ENCODE peak calls at places on chromosome 20, in nine cellular contexts. One of them, this sample, is unnamed.

GRCh38 chr20:50915424-50915823 is 15.8 kb downstream of the ADNP start:
- DNase-seq in cardiac fibroblast: peak; percentile 72
- DNase-seq in fibroblast of mammary gland: peak; percentile 76
- DNase-seq in PC-3: peak; percentile 22
- DNase-seq in left lung: no peak
- DNase-seq in transverse colon: no peak
- DNase-seq in heart left ventricle: no peak
- DNase-seq in thyroid gland: no peak
- DNase-seq in cardiac muscle cell: no peak
- DNase-seq in this sample: no peak

GRCh38 chr20:50376888-50377459 is 133.2 kb upstream of the PTPN1 start:
- DNase-seq in cardiac fibroblast: no peak
- DNase-seq in cardiac muscle cell: no peak
- DNase-seq in left lung: no peak
- DNase-seq in thyroid gland: no peak
- DNase-seq in fibroblast of mammary gland: no peak
- DNase-seq in transverse colon: no peak
- DNase-seq in heart left ventricle: no peak
- DNase-seq in PC-3: peak; percentile 96
- DNase-seq in this sample: peak; percentile 77

GRCh38 chr20:3237011-3237957 is 1.7 kb downstream of the SLC4A11 start:
- DNase-seq in heart left ventricle: no peak
- DNase-seq in left lung: no peak
- DNase-seq in cardiac muscle cell: no peak
- DNase-seq in fibroblast of mammary gland: no peak
- DNase-seq in transverse colon: no peak
- DNase-seq in cardiac fibroblast: no peak
- DNase-seq in thyroid gland: no peak
- DNase-seq in PC-3: no peak
- DNase-seq in this sample: no peak

GRCh38 chr20:50919567-50919966 is 11.7 kb downstream of the ADNP start:
- DNase-seq in cardiac muscle cell: no peak
- DNase-seq in heart left ventricle: no peak
- DNase-seq in transverse colon: peak; percentile 35
- DNase-seq in PC-3: peak; percentile 58
- DNase-seq in cardiac fibroblast: peak; percentile 95
- DNase-seq in thyroid gland: peak; percentile 41
- DNase-seq in left lung: no peak
- DNase-seq in fibroblast of mammary gland: peak; percentile 91
- DNase-seq in this sample: peak; percentile 96

GRCh38 chr20:13220194-13220856 is 749 bp upstream of the ISM1 start:
- DNase-seq in PC-3: no peak
- DNase-seq in transverse colon: peak; percentile 34
- DNase-seq in cardiac fibroblast: peak; percentile 18
- DNase-seq in left lung: peak; percentile 81
- DNase-seq in heart left ventricle: no peak
- DNase-seq in thyroid gland: peak; percentile 91
- DNase-seq in cardiac muscle cell: peak; percentile 69
- DNase-seq in fibroblast of mammary gland: peak; percentile 32
- DNase-seq in this sample: no peak

GRCh38 chr20:58131111-58131510 is 97.3 kb downstream of the ANKRD60 start:
- DNase-seq in cardiac muscle cell: no peak
- DNase-seq in thyroid gland: no peak
- DNase-seq in transverse colon: no peak
- DNase-seq in PC-3: peak; percentile 30
- DNase-seq in cardiac fibroblast: peak; percentile 16
- DNase-seq in fibroblast of mammary gland: peak; percentile 25
- DNase-seq in left lung: no peak
- DNase-seq in heart left ventricle: peak; percentile 45
- DNase-seq in this sample: no peak

GRCh38 chr20:41734506-41734945 is 116.3 kb upstream of the CHD6 start:
- DNase-seq in heart left ventricle: peak; percentile 33
- DNase-seq in left lung: no peak
- DNase-seq in transverse colon: peak; percentile 47
- DNase-seq in thyroid gland: peak; percentile 45
- DNase-seq in cardiac muscle cell: peak; percentile 52
- DNase-seq in fibroblast of mammary gland: peak; percentile 48
- DNase-seq in cardiac fibroblast: peak; percentile 61
- DNase-seq in PC-3: peak; percentile 68
- DNase-seq in this sample: peak; percentile 57

GRCh38 chr20:50049442-50050026 is 63.4 kb downstream of the UBE2V1 start:
- DNase-seq in cardiac fibroblast: no peak
- DNase-seq in heart left ventricle: no peak
- DNase-seq in cardiac muscle cell: no peak
- DNase-seq in thyroid gland: peak; percentile 27
- DNase-seq in PC-3: no peak
- DNase-seq in transverse colon: no peak
- DNase-seq in fibroblast of mammary gland: no peak
- DNase-seq in left lung: no peak
- DNase-seq in this sample: no peak

GRCh38 chr20:2742934-2743559 is 50.5 kb downstream of the EBF4 start:
- DNase-seq in thyroid gland: peak; percentile 97
- DNase-seq in left lung: peak; percentile 85
- DNase-seq in transverse colon: peak; percentile 50
- DNase-seq in PC-3: peak; percentile 86
- DNase-seq in cardiac fibroblast: peak; percentile 64
- DNase-seq in fibroblast of mammary gland: peak; percentile 61
- DNase-seq in cardiac muscle cell: peak; percentile 85
- DNase-seq in heart left ventricle: peak; percentile 36
- DNase-seq in this sample: peak; percentile 64

GRCh38 chr20:56710577-56711465 is 81.7 kb downstream of the TFAP2C start:
- DNase-seq in fibroblast of mammary gland: peak; percentile 58
- DNase-seq in cardiac muscle cell: no peak
- DNase-seq in PC-3: peak; percentile 97
- DNase-seq in transverse colon: no peak
- DNase-seq in cardiac fibroblast: peak; percentile 4
- DNase-seq in thyroid gland: peak; percentile 48
- DNase-seq in left lung: no peak
- DNase-seq in heart left ventricle: no peak
- DNase-seq in this sample: peak; percentile 61

GRCh38 chr20:35702824-35703695 is 3.9 kb downstream of the ROMO1 start:
- DNase-seq in left lung: no peak
- DNase-seq in heart left ventricle: no peak
- DNase-seq in cardiac fibroblast: no peak
- DNase-seq in thyroid gland: no peak
- DNase-seq in transverse colon: no peak
- DNase-seq in cardiac muscle cell: no peak
- DNase-seq in fibroblast of mammary gland: no peak
- DNase-seq in PC-3: no peak
- DNase-seq in this sample: no peak

GRCh38 chr20:2993250-2993649 is 50.2 kb upstream of the GNRH2 start:
- DNase-seq in cardiac fibroblast: no peak
- DNase-seq in transverse colon: no peak
- DNase-seq in heart left ventricle: no peak
- DNase-seq in cardiac muscle cell: no peak
- DNase-seq in left lung: no peak
- DNase-seq in PC-3: no peak
- DNase-seq in thyroid gland: no peak
- DNase-seq in fibroblast of mammary gland: no peak
- DNase-seq in this sample: no peak

DNA sequence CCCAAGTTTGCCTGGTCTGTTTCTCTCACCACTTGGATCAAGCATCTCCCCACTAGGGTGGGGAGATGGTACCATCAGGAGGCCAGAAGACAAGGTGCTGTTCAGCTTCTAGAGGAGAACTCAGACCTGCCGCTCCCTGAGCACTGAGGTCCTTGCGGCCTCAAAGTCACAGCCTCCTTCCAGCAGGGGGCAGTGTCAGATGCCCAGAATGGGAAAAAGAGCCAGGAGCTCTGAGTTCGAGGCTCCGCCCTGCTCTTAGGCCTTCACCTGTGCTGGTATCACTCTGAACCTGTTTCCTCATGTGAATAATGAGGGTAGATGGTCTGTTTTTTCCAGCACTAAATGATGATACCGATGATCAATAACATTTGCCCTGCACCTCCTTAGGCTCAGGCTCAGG is 68.7 kb downstream of the TOX2 start:
- DNase-seq in PC-3: peak; percentile 19
- DNase-seq in heart left ventricle: no peak
- DNase-seq in fibroblast of mammary gland: no peak
- DNase-seq in cardiac muscle cell: no peak
- DNase-seq in cardiac fibroblast: no peak
- DNase-seq in left lung: no peak
- DNase-seq in thyroid gland: no peak
- DNase-seq in transverse colon: peak; percentile 80
- DNase-seq in this sample: no peak
- TF ChIP-seq CTCF in PC-3: peak; percentile 75
- TF ChIP-seq CTCF in heart left ventricle: peak; percentile 14
- TF ChIP-seq CTCF in fibroblast of mammary gland: peak; percentile 28
- TF ChIP-seq CTCF in cardiac muscle cell: peak; percentile 40
- TF ChIP-seq CTCF in cardiac fibroblast: peak; percentile 17
- TF ChIP-seq CTCF in left lung: peak; percentile 46
- TF ChIP-seq CTCF in thyroid gland: no peak
- TF ChIP-seq CTCF in transverse colon: peak; percentile 45
- TF ChIP-seq CTCF in this sample: peak; percentile 22

GRCh38 chr20:32793059-32793458 is 26.7 kb upstream of the MAPRE1 start:
- DNase-seq in left lung: no peak
- DNase-seq in transverse colon: no peak
- DNase-seq in cardiac muscle cell: no peak
- DNase-seq in PC-3: no peak
- DNase-seq in thyroid gland: no peak
- DNase-seq in fibroblast of mammary gland: no peak
- DNase-seq in cardiac fibroblast: no peak
- DNase-seq in heart left ventricle: no peak
- DNase-seq in this sample: no peak
- TF ChIP-seq CTCF in left lung: no peak
- TF ChIP-seq CTCF in transverse colon: no peak
- TF ChIP-seq CTCF in cardiac muscle cell: no peak
- TF ChIP-seq CTCF in PC-3: no peak
- TF ChIP-seq CTCF in thyroid gland: no peak
- TF ChIP-seq CTCF in fibroblast of mammary gland: no peak
- TF ChIP-seq CTCF in cardiac fibroblast: no peak
- TF ChIP-seq CTCF in heart left ventricle: no peak
- TF ChIP-seq CTCF in this sample: no peak

GRCh38 chr20:5001174-5002076 is at the start of gene SLC23A2:
- DNase-seq in cardiac fibroblast: no peak
- DNase-seq in fibroblast of mammary gland: no peak
- DNase-seq in PC-3: peak; percentile 43
- DNase-seq in heart left ventricle: peak; percentile 51
- DNase-seq in thyroid gland: peak; percentile 58
- DNase-seq in left lung: peak; percentile 92
- DNase-seq in cardiac muscle cell: peak; percentile 56
- DNase-seq in transverse colon: peak; percentile 51
- DNase-seq in this sample: no peak

GRCh38 chr20:4997207-4997606 is 4.1 kb downstream of the SLC23A2 start:
- DNase-seq in PC-3: no peak
- DNase-seq in cardiac muscle cell: no peak
- DNase-seq in left lung: no peak
- DNase-seq in thyroid gland: no peak
- DNase-seq in transverse colon: no peak
- DNase-seq in fibroblast of mammary gland: no peak
- DNase-seq in heart left ventricle: no peak
- DNase-seq in cardiac fibroblast: no peak
- DNase-seq in this sample: no peak

GRCh38 chr20:5000263-5001173 is 792 bp downstream of the SLC23A2 start:
- DNase-seq in thyroid gland: peak; percentile 54
- DNase-seq in cardiac muscle cell: peak; percentile 27
- DNase-seq in fibroblast of mammary gland: peak; percentile 23
- DNase-seq in heart left ventricle: peak; percentile 71
- DNase-seq in cardiac fibroblast: peak; percentile 17
- DNase-seq in left lung: peak; percentile 85
- DNase-seq in transverse colon: peak; percentile 39
- DNase-seq in PC-3: no peak
- DNase-seq in this sample: no peak

GRCh38 chr20:4999788-5000187 is 1.5 kb downstream of the SLC23A2 start:
- DNase-seq in cardiac muscle cell: no peak
- DNase-seq in left lung: no peak
- DNase-seq in thyroid gland: no peak
- DNase-seq in heart left ventricle: no peak
- DNase-seq in fibroblast of mammary gland: no peak
- DNase-seq in transverse colon: no peak
- DNase-seq in cardiac fibroblast: no peak
- DNase-seq in PC-3: no peak
- DNase-seq in this sample: no peak

GRCh38 chr20:4998160-4998651 is 3.1 kb downstream of the SLC23A2 start:
- DNase-seq in cardiac muscle cell: no peak
- DNase-seq in PC-3: peak; percentile 13
- DNase-seq in fibroblast of mammary gland: no peak
- DNase-seq in heart left ventricle: no peak
- DNase-seq in transverse colon: no peak
- DNase-seq in thyroid gland: no peak
- DNase-seq in left lung: no peak
- DNase-seq in cardiac fibroblast: no peak
- DNase-seq in this sample: no peak
- TF ChIP-seq CTCF in cardiac muscle cell: peak; percentile 5
- TF ChIP-seq CTCF in PC-3: peak; percentile 33
- TF ChIP-seq CTCF in fibroblast of mammary gland: peak; percentile 16
- TF ChIP-seq CTCF in heart left ventricle: no peak
- TF ChIP-seq CTCF in transverse colon: no peak
- TF ChIP-seq CTCF in thyroid gland: no peak
- TF ChIP-seq CTCF in left lung: no peak
- TF ChIP-seq CTCF in cardiac fibroblast: peak; percentile 11
- TF ChIP-seq CTCF in this sample: no peak

GRCh38 chr20:951384-952169 is 35.4 kb upstream of the ANGPT4 start:
- DNase-seq in PC-3: no peak
- DNase-seq in fibroblast of mammary gland: no peak
- DNase-seq in left lung: no peak
- DNase-seq in cardiac muscle cell: no peak
- DNase-seq in transverse colon: no peak
- DNase-seq in thyroid gland: no peak
- DNase-seq in cardiac fibroblast: no peak
- DNase-seq in heart left ventricle: no peak
- DNase-seq in this sample: no peak
- TF ChIP-seq CTCF in PC-3: no peak
- TF ChIP-seq CTCF in fibroblast of mammary gland: no peak
- TF ChIP-seq CTCF in left lung: no peak
- TF ChIP-seq CTCF in cardiac muscle cell: no peak
- TF ChIP-seq CTCF in transverse colon: no peak
- TF ChIP-seq CTCF in thyroid gland: no peak
- TF ChIP-seq CTCF in cardiac fibroblast: no peak
- TF ChIP-seq CTCF in heart left ventricle: no peak
- TF ChIP-seq CTCF in this sample: no peak

DNA sequence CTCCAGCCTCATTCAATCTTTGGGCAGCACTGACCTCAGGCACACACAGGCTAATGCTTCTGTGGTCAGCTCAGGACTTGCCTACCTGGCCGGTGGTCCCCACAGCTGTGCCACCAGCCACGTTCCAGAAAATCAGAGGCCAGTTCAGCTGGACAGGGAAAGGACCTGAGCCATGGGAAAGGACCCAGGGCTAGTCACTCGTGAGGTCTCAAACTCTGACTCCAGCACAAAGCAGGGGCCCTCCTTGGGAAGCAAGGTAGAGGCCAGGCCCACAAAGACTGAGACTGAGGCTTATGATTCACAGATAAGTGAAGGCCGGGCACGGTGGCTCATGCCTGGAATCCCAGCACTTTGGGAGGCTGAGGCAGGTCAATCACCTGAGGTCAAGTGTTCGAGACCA is 22.4 kb upstream of the HELZ2 start:
- DNase-seq in cardiac muscle cell: no peak
- DNase-seq in left lung: peak; percentile 42
- DNase-seq in cardiac fibroblast: no peak
- DNase-seq in fibroblast of mammary gland: no peak
- DNase-seq in PC-3: no peak
- DNase-seq in thyroid gland: no peak
- DNase-seq in transverse colon: no peak
- DNase-seq in heart left ventricle: peak; percentile 7
- DNase-seq in this sample: no peak
- TF ChIP-seq CTCF in cardiac muscle cell: no peak
- TF ChIP-seq CTCF in left lung: no peak
- TF ChIP-seq CTCF in cardiac fibroblast: no peak
- TF ChIP-seq CTCF in fibroblast of mammary gland: no peak
- TF ChIP-seq CTCF in PC-3: no peak
- TF ChIP-seq CTCF in thyroid gland: no peak
- TF ChIP-seq CTCF in transverse colon: no peak
- TF ChIP-seq CTCF in heart left ventricle: no peak
- TF ChIP-seq CTCF in this sample: no peak

This sample was measured in MCF 10A.